ENCODE peak calls at places on chromosomes 1 and 21, in ten cellular contexts. G, T, J, C, L, I, B, X, V and Q are unnamed samples.

GRCh38 chr1:240417317-240417716 is 194.6 kb downstream of the GREM2 start:
- DNase-seq in J (no peak), T (no peak), V (no peak), I (no peak), X (no peak), C (no peak), L (no peak), B (no peak), G (no peak), Q (no peak)

GRCh38 chr21:29376556-29376955 is 77.8 kb downstream of the BACH1 start:
- DNase-seq in V (peak), L (peak), C (peak), T (peak), I (peak), X (peak), J (no peak), B (peak), G (no peak), Q (peak)

GRCh38 chr1:198638894-198639319 is at the start of gene PTPRC:
- DNase-seq in X (no peak), B (no peak), I (no peak), C (no peak), G (peak), L (no peak), J (no peak), V (no peak), T (no peak), Q (no peak)

GRCh38 chr1:68442822-68443556 is 6.8 kb downstream of the RPE65 start:
- DNase-seq in V (peak), B (peak), C (no peak), L (no peak), T (peak), J (peak), I (no peak), G (no peak), X (no peak), Q (no peak)

GRCh38 chr1:53715478-53715877 is 23.5 kb downstream of the GLIS1 start:
- DNase-seq in V (peak), C (no peak), X (no peak), L (no peak), B (no peak), J (no peak), I (no peak), G (no peak), T (no peak), Q (no peak)

GRCh38 chr1:102002057-102002456 is 5.3 kb upstream of the OLFM3 start:
- DNase-seq in I (no peak), L (no peak), T (no peak), B (no peak), X (no peak), V (no peak), J (no peak), G (no peak), C (no peak), Q (no peak)

GRCh38 chr1:228668553-228669400 is 66.5 kb upstream of the RHOU start:
- DNase-seq in I (no peak), J (no peak), L (no peak), X (no peak), C (no peak), V (no peak), G (no peak), B (no peak), T (peak), Q (peak)

GRCh38 chr1:96579639-96580038 is 141.9 kb upstream of the PTBP2 start:
- DNase-seq in J (no peak), C (no peak), B (no peak), I (no peak), T (no peak), G (no peak), V (no peak), X (no peak), L (no peak), Q (no peak)

GRCh38 chr1:56696663-56697062 is 51.5 kb downstream of the PRKAA2 start:
- DNase-seq in L (no peak), X (no peak), T (no peak), C (no peak), V (no peak), G (no peak), B (no peak), I (no peak), J (no peak), Q (no peak)

GRCh38 chr1:225670806-225671733 is 18.1 kb upstream of the ENAH start:
- DNase-seq in C (no peak), J (no peak), B (no peak), T (no peak), L (no peak), V (no peak), I (no peak), X (no peak), G (no peak), Q (no peak)

GRCh38 chr1:109256085-109256484 is 6.7 kb downstream of the CELSR2 start:
- DNase-seq in L (no peak), B (no peak), I (no peak), V (no peak), X (no peak), G (no peak), J (no peak), T (no peak), C (no peak), Q (no peak)
- H3K27ac ChIP-seq in L (no peak), B (no peak), I (no peak), V (no peak), X (no peak), G (no peak), J (no peak), T (no peak), C (no peak), Q (no peak)

GRCh38 chr1:35298464-35298863 is 30.0 kb downstream of the ZMYM4 start:
- DNase-seq in J (peak), C (no peak), L (no peak), I (no peak), G (peak), X (no peak), T (no peak), V (peak), B (peak), Q (no peak)
- H3K4me3 ChIP-seq in J (no peak), C (no peak), L (no peak), I (no peak), G (no peak), X (no peak), T (no peak), V (no peak), B (no peak), Q (no peak)

DNA sequence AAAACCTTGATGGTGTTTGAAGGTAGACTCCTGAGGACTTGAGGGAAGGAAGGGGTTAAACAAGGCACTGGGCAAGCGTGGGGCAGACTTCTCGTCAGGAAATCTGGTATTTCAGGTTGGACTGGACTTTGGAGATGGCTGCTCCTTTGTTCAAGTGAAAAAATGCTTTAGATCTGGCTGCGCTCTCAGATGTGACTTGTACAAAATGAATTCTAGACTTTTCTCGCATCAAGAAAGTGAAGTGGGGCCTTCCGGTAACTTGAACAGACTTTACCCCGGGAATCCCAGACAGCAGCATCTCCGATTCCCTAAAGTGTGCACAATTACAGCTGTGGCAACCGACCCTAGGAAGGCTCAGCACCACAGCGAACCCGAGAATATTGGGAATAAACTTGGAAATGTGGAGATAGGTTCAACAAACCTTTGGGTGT is 44.3 kb upstream of the ERRFI1 start:
- DNase-seq in C (no peak), G (no peak), X (no peak), T (peak), L (no peak), B (peak), V (peak), J (no peak), I (no peak), Q (no peak)
- H3K27ac ChIP-seq in C (peak), G (no peak), X (peak), T (peak), L (peak), B (peak), V (no peak), J (no peak), I (no peak), Q (no peak)

DNA sequence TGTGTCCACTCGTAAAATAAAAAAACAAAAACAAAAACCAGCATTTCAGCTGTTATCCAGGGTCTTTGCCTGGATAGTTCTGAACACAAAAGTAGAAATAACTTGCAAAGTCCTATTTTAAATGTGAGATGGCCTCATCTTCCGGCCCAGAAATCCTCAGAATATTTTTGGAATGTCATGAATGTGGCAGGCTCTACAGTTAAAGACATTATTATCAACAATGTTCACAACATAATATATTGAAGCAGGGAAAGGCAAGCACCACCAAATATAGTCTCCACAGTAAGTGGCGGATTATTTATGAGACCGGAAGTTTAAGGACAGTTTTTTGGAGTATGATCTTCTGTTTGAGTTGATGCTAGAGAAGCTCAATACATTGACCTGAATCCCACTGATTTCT is 1.2 kb upstream of the C1orf198 start:
- DNase-seq in X (no peak), B (no peak), T (no peak), J (no peak), I (no peak), G (no peak), L (no peak), V (peak), C (no peak), Q (no peak)
- H3K4me3 ChIP-seq in X (peak), B (peak), T (no peak), J (peak), I (peak), G (no peak), L (no peak), V (peak), C (peak), Q (no peak)

GRCh38 chr21:32523463-32523862 is 61.9 kb downstream of the TCP10L start:
- DNase-seq in J (no peak), B (no peak), G (no peak), T (no peak), X (no peak), C (no peak), I (no peak), V (no peak), L (no peak), Q (peak)
- H3K27ac ChIP-seq in J (no peak), B (peak), G (no peak), T (no peak), X (peak), C (no peak), I (peak), V (no peak), L (peak), Q (peak)

GRCh38 chr1:89822999-89823628 is 2.3 kb downstream of the LRRC8D start:
- DNase-seq in V (peak), J (no peak), C (no peak), L (no peak), B (no peak), X (no peak), I (no peak), T (no peak), G (no peak), Q (no peak)
- H3K4me3 ChIP-seq in V (no peak), J (peak), C (no peak), L (no peak), B (no peak), X (peak), I (peak), T (no peak), G (peak), Q (no peak)

DNA sequence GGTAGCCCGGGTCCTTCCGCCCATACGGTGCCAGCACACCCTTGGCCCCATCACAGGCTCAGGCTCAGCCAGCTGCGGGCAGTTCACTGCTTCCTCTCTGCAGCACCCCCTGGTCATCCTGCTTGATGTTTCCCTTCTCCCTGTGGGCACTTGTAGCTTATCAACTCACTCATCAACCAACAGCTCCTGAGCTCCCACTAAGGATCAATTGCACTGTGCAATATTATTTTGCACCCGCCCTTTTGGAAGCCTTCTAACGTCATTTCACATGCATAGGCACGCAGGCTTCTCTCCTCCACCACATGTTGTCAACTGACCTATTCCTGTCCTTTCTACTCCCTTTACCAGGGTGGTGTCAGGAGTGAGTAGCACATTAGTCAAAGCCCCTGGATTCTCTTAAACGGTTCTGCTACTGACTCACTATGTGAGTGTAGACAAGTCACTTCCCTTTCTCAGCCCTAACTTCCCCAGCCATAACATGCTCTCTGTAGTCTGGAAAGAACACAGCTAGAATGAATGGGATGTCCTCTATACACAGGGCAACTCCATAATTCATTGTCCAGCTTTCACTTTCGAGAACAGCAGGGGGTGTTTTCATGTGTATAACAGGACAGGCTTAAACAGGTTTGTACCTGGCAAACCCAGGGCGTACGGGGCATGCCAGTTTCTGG is 47.1 kb upstream of the IRF2BP2 start:
- DNase-seq in B (no peak), I (no peak), J (no peak), V (peak), C (no peak), G (no peak), T (no peak), X (no peak), L (no peak), Q (no peak)
- H3K27ac ChIP-seq in B (peak), I (no peak), J (no peak), V (peak), C (no peak), G (no peak), T (peak), X (peak), L (peak), Q (no peak)